ENCODE peak calls at places on chromosome 11, in seven cellular contexts. U, H, X, S, F, L and V are unnamed samples.

GRCh38 chr11:112195906-112196305 is 20.6 kb downstream of the BCO2 start:
- DNase-seq in S (peak; percentile 49), X (no peak), H (no peak), L (peak; percentile 23), U (no peak), F (no peak), V (no peak)

GRCh38 chr11:47980907-47981621 is 705 bp downstream of the PTPRJ start:
- DNase-seq in X (no peak), S (no peak), H (peak; percentile 72), F (no peak), L (peak; percentile 40), U (peak; percentile 74), V (peak; percentile 93)

GRCh38 chr11:118924591-118925585 is 838 bp downstream of the BCL9L start:
- DNase-seq in S (no peak), F (no peak), X (no peak), L (peak; percentile 43), U (peak; percentile 78), H (peak; percentile 78), V (peak; percentile 90)

GRCh38 chr11:82038151-82038550 is 695.5 kb downstream of the FAM181B start:
- DNase-seq in L (no peak), U (peak; percentile 35), F (no peak), S (no peak), X (no peak), H (no peak), V (no peak)

GRCh38 chr11:86954288-86955110 is 696 bp downstream of the FZD4 start:
- DNase-seq in X (no peak), U (peak; percentile 72), S (no peak), L (no peak), F (no peak), H (peak; percentile 72), V (peak; percentile 71)

GRCh38 chr11:102138677-102139076 is 28.4 kb downstream of the YAP1 start:
- DNase-seq in U (no peak), L (peak; percentile 85), S (no peak), F (no peak), X (no peak), H (no peak), V (no peak)

GRCh38 chr11:68816917-68817419 is 24.7 kb downstream of the CPT1A start:
- DNase-seq in L (no peak), H (no peak), X (no peak), F (no peak), U (no peak), S (no peak), V (no peak)

GRCh38 chr11:105991888-105992287 is 30.2 kb downstream of the MSANTD4 start:
- DNase-seq in S (no peak), H (no peak), U (no peak), X (no peak), F (no peak), L (no peak), V (no peak)

GRCh38 chr11:66851698-66852465 is 5.0 kb upstream of the LRFN4 start:
- DNase-seq in S (no peak), U (peak; percentile 60), H (peak; percentile 39), L (no peak), F (no peak), X (no peak), V (peak; percentile 31)

GRCh38 chr11:73389134-73389525 is 12.9 kb downstream of the RELT start:
- DNase-seq in U (no peak), F (no peak), H (peak; percentile 59), L (no peak), S (no peak), X (no peak), V (no peak)

GRCh38 chr11:93929407-93929806 is 79.0 kb upstream of the VSTM5 start:
- DNase-seq in S (no peak), L (no peak), U (no peak), X (no peak), F (no peak), H (no peak), V (no peak)

GRCh38 chr11:31805037-31805628 is 6.0 kb downstream of the PAX6 start:
- DNase-seq in L (no peak), H (no peak), U (peak; percentile 55), X (no peak), S (no peak), F (no peak), V (peak; percentile 43)

GRCh38 chr11:134846776-134847722 is 435.0 kb upstream of the B3GAT1 start:
- DNase-seq in U (no peak), S (no peak), F (no peak), L (no peak), X (no peak), H (no peak), V (no peak)

GRCh38 chr11:85827768-85828639 is 17.1 kb upstream of the SYTL2 start:
- DNase-seq in H (no peak), X (no peak), L (peak; percentile 87), U (peak; percentile 75), S (peak; percentile 64), F (no peak), V (no peak)

GRCh38 chr11:87038235-87038960 is 664 bp downstream of the TMEM135 start:
- DNase-seq in H (no peak), L (peak; percentile 17), F (no peak), X (no peak), S (no peak), U (no peak), V (peak; percentile 12)

GRCh38 chr11:74948546-74948897 is 369 bp downstream of the XRRA1 start:
- DNase-seq in L (no peak), F (no peak), H (no peak), X (no peak), U (no peak), S (no peak), V (peak; percentile 52)

GRCh38 chr11:131615611-131616010 is 245.2 kb downstream of the NTM start:
- DNase-seq in H (no peak), L (no peak), S (no peak), F (no peak), U (no peak), X (no peak), V (no peak)

GRCh38 chr11:34501962-34502361 is 11.6 kb downstream of the ELF5 start:
- DNase-seq in F (no peak), S (no peak), L (no peak), H (no peak), U (no peak), X (no peak), V (no peak)

GRCh38 chr11:130606181-130606580 is 157.7 kb downstream of the ADAMTS15 start:
- DNase-seq in U (no peak), S (no peak), L (no peak), H (no peak), F (no peak), X (no peak), V (no peak)